ENCODE peak calls at places on chromosomes 5 and 9, in seven cellular contexts. O, J, W, L, R, T and P are unnamed samples.

GRCh38 chr5:139190125-139190524 is 8.0 kb downstream of the SIL1 start:
- DNase-seq in O (no peak), J (no peak), W (no peak), L (no peak), R (no peak), T (no peak), P (no peak)

GRCh38 chr9:96219615-96220257 is 82.2 kb downstream of the HSD17B3 start:
- DNase-seq in O (peak), J (peak), W (peak), L (no peak), R (peak), T (peak), P (peak)

GRCh38 chr5:143316337-143316736 is 87.1 kb downstream of the NR3C1 start:
- DNase-seq in O (no peak), J (no peak), W (no peak), L (no peak), R (no peak), T (no peak), P (no peak)

GRCh38 chr5:156913719-156914370 is 49.2 kb downstream of the TIMD4 start:
- DNase-seq in O (peak), J (peak), W (no peak), L (no peak), R (no peak), T (peak), P (no peak)

GRCh38 chr9:4321554-4321953 is 21.7 kb upstream of the GLIS3 start:
- DNase-seq in O (no peak), J (no peak), W (no peak), L (no peak), R (no peak), T (no peak), P (no peak)

GRCh38 chr9:42388146-42388690 is 204.8 kb downstream of the SPATA31A6 start:
- DNase-seq in O (no peak), J (no peak), W (no peak), L (no peak), R (no peak), T (peak), P (no peak)

GRCh38 chr9:97696025-97696822 is 916 bp downstream of the XPA start:
- DNase-seq in O (no peak), J (no peak), W (no peak), L (peak), R (no peak), T (no peak), P (no peak)

GRCh38 chr9:134666801-134667200 is 25.2 kb downstream of the COL5A1 start:
- DNase-seq in O (no peak), J (no peak), W (no peak), L (no peak), R (no peak), T (no peak), P (no peak)

GRCh38 chr5:17252543-17252942 is 35.1 kb downstream of the BASP1 start:
- DNase-seq in O (no peak), J (no peak), W (no peak), L (no peak), R (no peak), T (no peak), P (no peak)

GRCh38 chr5:95042040-95042439 is 242.9 kb downstream of the MCTP1 start:
- DNase-seq in O (no peak), J (no peak), W (no peak), L (no peak), R (no peak), T (no peak), P (no peak)

GRCh38 chr5:139690385-139691274 is 42.5 kb downstream of the CXXC5 start:
- DNase-seq in O (no peak), J (no peak), W (no peak), L (no peak), R (peak), T (no peak), P (peak)

GRCh38 chr5:150347003-150347402 is 10.5 kb upstream of the TCOF1 start:
- DNase-seq in O (no peak), J (no peak), W (no peak), L (no peak), R (no peak), T (no peak), P (no peak)

GRCh38 chr5:179478624-179479023 is 71.7 kb upstream of the RUFY1 start:
- DNase-seq in O (no peak), J (no peak), W (no peak), L (no peak), R (peak), T (no peak), P (no peak)

GRCh38 chr5:130002876-130003275 is 98.6 kb downstream of the CHSY3 start:
- DNase-seq in O (no peak), J (no peak), W (no peak), L (no peak), R (no peak), T (no peak), P (no peak)

GRCh38 chr9:21709464-21710058 is 92.9 kb upstream of the MTAP start:
- DNase-seq in O (peak), J (peak), W (peak), L (peak), R (no peak), T (peak), P (no peak)

GRCh38 chr5:134825212-134825611 is 20.6 kb upstream of the C5orf24 start:
- DNase-seq in O (no peak), J (no peak), W (no peak), L (no peak), R (no peak), T (no peak), P (no peak)

GRCh38 chr5:1660511-1660910 is 136.8 kb upstream of the LPCAT1 start:
- DNase-seq in O (no peak), J (no peak), W (no peak), L (no peak), R (peak), T (no peak), P (no peak)

GRCh38 chr5:75707911-75708509 is 9.2 kb downstream of the POC5 start:
- DNase-seq in O (no peak), J (no peak), W (no peak), L (no peak), R (no peak), T (no peak), P (no peak)